ENCODE peak calls at places on chromosomes 3 and 15, in ten cellular contexts. One of them, this sample, is unnamed.

GRCh38 chr15:42404461-42405235 is 45.3 kb downstream of the CAPN3 start:
- DNase-seq in iPS-NIHi11: no peak
- DNase-seq in K562: no peak
- DNase-seq in lung microvascular endothelial cell: no peak
- DNase-seq in hippocampal formation: peak; percentile 87
- DNase-seq in HepG2: peak; percentile 25
- DNase-seq in HCT116: no peak
- DNase-seq in activated CD4-positive, alpha-beta T cell treated with anti-CD3 and anti-CD28 coated beads, Interleukin-2, amount 10 ng/mL, durations not matched to agents 24 days and 14 days: no peak
- DNase-seq in T follicular helper cell: no peak
- DNase-seq in fibroblast of villous mesenchyme: no peak
- DNase-seq in this sample: no peak

GRCh38 chr15:90818251-90819210 is 49.9 kb upstream of the FURIN start:
- DNase-seq in HepG2: peak; percentile 22
- DNase-seq in K562: peak; percentile 35
- DNase-seq in fibroblast of villous mesenchyme: no peak
- DNase-seq in iPS-NIHi11: peak; percentile 78
- DNase-seq in hippocampal formation: no peak
- DNase-seq in T follicular helper cell: no peak
- DNase-seq in activated CD4-positive, alpha-beta T cell treated with anti-CD3 and anti-CD28 coated beads, Interleukin-2, amount 10 ng/mL, durations not matched to agents 24 days and 14 days: peak; percentile 86
- DNase-seq in HCT116: no peak
- DNase-seq in lung microvascular endothelial cell: no peak
- DNase-seq in this sample: peak; percentile 89

GRCh38 chr15:39282663-39283208 is 298.1 kb upstream of the THBS1 start:
- DNase-seq in activated CD4-positive, alpha-beta T cell treated with anti-CD3 and anti-CD28 coated beads, Interleukin-2, amount 10 ng/mL, durations not matched to agents 24 days and 14 days: no peak
- DNase-seq in K562: no peak
- DNase-seq in iPS-NIHi11: no peak
- DNase-seq in lung microvascular endothelial cell: no peak
- DNase-seq in fibroblast of villous mesenchyme: no peak
- DNase-seq in T follicular helper cell: no peak
- DNase-seq in HepG2: no peak
- DNase-seq in hippocampal formation: no peak
- DNase-seq in HCT116: no peak
- DNase-seq in this sample: no peak

GRCh38 chr15:67135494-67135893 is 70.1 kb downstream of the SMAD3 start:
- DNase-seq in HepG2: peak; percentile 71
- DNase-seq in K562: no peak
- DNase-seq in fibroblast of villous mesenchyme: peak; percentile 92
- DNase-seq in lung microvascular endothelial cell: peak; percentile 50
- DNase-seq in iPS-NIHi11: no peak
- DNase-seq in HCT116: no peak
- DNase-seq in activated CD4-positive, alpha-beta T cell treated with anti-CD3 and anti-CD28 coated beads, Interleukin-2, amount 10 ng/mL, durations not matched to agents 24 days and 14 days: no peak
- DNase-seq in T follicular helper cell: no peak
- DNase-seq in hippocampal formation: no peak
- DNase-seq in this sample: no peak

GRCh38 chr15:32837935-32838334 is 120.1 kb downstream of the GREM1 start:
- DNase-seq in fibroblast of villous mesenchyme: no peak
- DNase-seq in T follicular helper cell: no peak
- DNase-seq in iPS-NIHi11: no peak
- DNase-seq in HCT116: no peak
- DNase-seq in activated CD4-positive, alpha-beta T cell treated with anti-CD3 and anti-CD28 coated beads, Interleukin-2, amount 10 ng/mL, durations not matched to agents 24 days and 14 days: no peak
- DNase-seq in K562: no peak
- DNase-seq in hippocampal formation: no peak
- DNase-seq in HepG2: no peak
- DNase-seq in lung microvascular endothelial cell: no peak
- DNase-seq in this sample: no peak

GRCh38 chr3:42369304-42369703 is 41.1 kb downstream of the LYZL4 start:
- DNase-seq in T follicular helper cell: no peak
- DNase-seq in HCT116: no peak
- DNase-seq in HepG2: no peak
- DNase-seq in activated CD4-positive, alpha-beta T cell treated with anti-CD3 and anti-CD28 coated beads, Interleukin-2, amount 10 ng/mL, durations not matched to agents 24 days and 14 days: no peak
- DNase-seq in iPS-NIHi11: peak; percentile 35
- DNase-seq in hippocampal formation: peak; percentile 39
- DNase-seq in lung microvascular endothelial cell: no peak
- DNase-seq in fibroblast of villous mesenchyme: peak; percentile 3
- DNase-seq in K562: no peak
- DNase-seq in this sample: peak; percentile 63

GRCh38 chr3:132265008-132265407 is 52.2 kb upstream of the ACP3 start:
- DNase-seq in lung microvascular endothelial cell: no peak
- DNase-seq in hippocampal formation: no peak
- DNase-seq in T follicular helper cell: no peak
- DNase-seq in HCT116: no peak
- DNase-seq in fibroblast of villous mesenchyme: no peak
- DNase-seq in activated CD4-positive, alpha-beta T cell treated with anti-CD3 and anti-CD28 coated beads, Interleukin-2, amount 10 ng/mL, durations not matched to agents 24 days and 14 days: no peak
- DNase-seq in K562: no peak
- DNase-seq in HepG2: no peak
- DNase-seq in iPS-NIHi11: no peak
- DNase-seq in this sample: no peak

GRCh38 chr15:85600001-85600400 is 194.7 kb downstream of the KLHL25 start:
- DNase-seq in fibroblast of villous mesenchyme: no peak
- DNase-seq in K562: no peak
- DNase-seq in T follicular helper cell: no peak
- DNase-seq in lung microvascular endothelial cell: no peak
- DNase-seq in iPS-NIHi11: no peak
- DNase-seq in hippocampal formation: no peak
- DNase-seq in HCT116: no peak
- DNase-seq in HepG2: no peak
- DNase-seq in activated CD4-positive, alpha-beta T cell treated with anti-CD3 and anti-CD28 coated beads, Interleukin-2, amount 10 ng/mL, durations not matched to agents 24 days and 14 days: no peak
- DNase-seq in this sample: no peak

GRCh38 chr15:38374024-38374423 is 79.9 kb upstream of the FAM98B start:
- DNase-seq in hippocampal formation: no peak
- DNase-seq in fibroblast of villous mesenchyme: no peak
- DNase-seq in iPS-NIHi11: no peak
- DNase-seq in T follicular helper cell: no peak
- DNase-seq in lung microvascular endothelial cell: no peak
- DNase-seq in HCT116: no peak
- DNase-seq in HepG2: no peak
- DNase-seq in activated CD4-positive, alpha-beta T cell treated with anti-CD3 and anti-CD28 coated beads, Interleukin-2, amount 10 ng/mL, durations not matched to agents 24 days and 14 days: no peak
- DNase-seq in K562: no peak
- DNase-seq in this sample: no peak

GRCh38 chr3:156606729-156607128 is 51.8 kb upstream of the SSR3 start:
- DNase-seq in HCT116: no peak
- DNase-seq in iPS-NIHi11: no peak
- DNase-seq in lung microvascular endothelial cell: no peak
- DNase-seq in fibroblast of villous mesenchyme: peak; percentile 56
- DNase-seq in hippocampal formation: no peak
- DNase-seq in HepG2: no peak
- DNase-seq in T follicular helper cell: no peak
- DNase-seq in activated CD4-positive, alpha-beta T cell treated with anti-CD3 and anti-CD28 coated beads, Interleukin-2, amount 10 ng/mL, durations not matched to agents 24 days and 14 days: no peak
- DNase-seq in K562: no peak
- DNase-seq in this sample: no peak

GRCh38 chr3:59069838-59070237 is 20.0 kb upstream of the CFAP20DC start:
- DNase-seq in lung microvascular endothelial cell: no peak
- DNase-seq in fibroblast of villous mesenchyme: no peak
- DNase-seq in T follicular helper cell: no peak
- DNase-seq in HepG2: no peak
- DNase-seq in hippocampal formation: no peak
- DNase-seq in K562: no peak
- DNase-seq in iPS-NIHi11: no peak
- DNase-seq in HCT116: no peak
- DNase-seq in activated CD4-positive, alpha-beta T cell treated with anti-CD3 and anti-CD28 coated beads, Interleukin-2, amount 10 ng/mL, durations not matched to agents 24 days and 14 days: peak; percentile 54
- DNase-seq in this sample: no peak

GRCh38 chr3:49903451-49904424 is at the start of gene MST1R:
- DNase-seq in hippocampal formation: peak; percentile 16
- DNase-seq in fibroblast of villous mesenchyme: peak; percentile 39
- DNase-seq in HepG2: peak; percentile 27
- DNase-seq in activated CD4-positive, alpha-beta T cell treated with anti-CD3 and anti-CD28 coated beads, Interleukin-2, amount 10 ng/mL, durations not matched to agents 24 days and 14 days: peak; percentile 98
- DNase-seq in lung microvascular endothelial cell: peak; percentile 32
- DNase-seq in HCT116: peak; percentile 95
- DNase-seq in K562: peak; percentile 89
- DNase-seq in iPS-NIHi11: peak; percentile 97
- DNase-seq in T follicular helper cell: peak; percentile 73
- DNase-seq in this sample: no peak

This sample was measured in Kasumi-1.